ENCODE peak calls at places on chromosomes 12 and 14, in ten cellular contexts. K is fibroblast of lung, H is gastrocnemius medialis, I is lung, M is GM23338, S is left ventricle myocardium inferior, G is lower leg skin, J is psoas muscle, Q is hepatocyte, O is GM13976. A is an unnamed sample.

GRCh38 chr14:37081220-37081619 is 91.2 kb downstream of the SLC25A21 start:
- DNase-seq in I (no peak), M (no peak), O (no peak), H (no peak), G (no peak), J (no peak), K (peak), Q (no peak), S (no peak), A (no peak)

GRCh38 chr14:31964490-31964889 is 112.6 kb upstream of the ARHGAP5 start:
- DNase-seq in J (no peak), G (no peak), Q (no peak), M (no peak), O (no peak), K (no peak), H (no peak), S (no peak), I (no peak), A (no peak)

GRCh38 chr14:45066667-45067066 is 17.2 kb upstream of the PRPF39 start:
- DNase-seq in G (no peak), K (no peak), I (no peak), M (no peak), H (no peak), S (no peak), J (no peak), O (no peak), Q (no peak), A (no peak)

GRCh38 chr12:7396418-7396817 is 47.5 kb downstream of the CD163L1 start:
- DNase-seq in I (no peak), O (no peak), J (no peak), K (no peak), S (no peak), Q (no peak), M (no peak), H (no peak), G (no peak), A (no peak)

GRCh38 chr14:103123634-103124500 is 606 bp downstream of the TNFAIP2 start:
- DNase-seq in I (peak), S (peak), K (no peak), M (peak), H (no peak), Q (peak), O (peak), J (peak), G (peak), A (peak)

GRCh38 chr12:1853716-1854115 is 33.4 kb downstream of the LRTM2 start:
- DNase-seq in Q (no peak), M (no peak), O (no peak), G (peak), H (no peak), K (no peak), S (no peak), J (no peak), I (no peak), A (no peak)

GRCh38 chr12:74547249-74547648 is 9.6 kb downstream of the ATXN7L3B start:
- DNase-seq in S (no peak), H (no peak), G (no peak), M (no peak), O (no peak), Q (no peak), J (no peak), I (no peak), K (no peak), A (no peak)

GRCh38 chr14:71478542-71478941 is 453.7 kb upstream of the RGS6 start:
- DNase-seq in K (peak), Q (no peak), I (no peak), H (no peak), G (no peak), M (no peak), O (peak), S (no peak), J (no peak), A (no peak)

GRCh38 chr14:58574623-58575022 is 63.1 kb upstream of the DACT1 start:
- DNase-seq in S (no peak), G (no peak), K (no peak), Q (no peak), M (peak), H (no peak), I (no peak), J (no peak), O (no peak), A (no peak)

GRCh38 chr14:94673781-94674231 is 61.6 kb downstream of the SERPINA3 start:
- DNase-seq in G (peak), I (no peak), J (no peak), O (no peak), Q (no peak), K (peak), H (no peak), M (no peak), S (no peak), A (no peak)

GRCh38 chr12:2101798-2102197 is 49.0 kb downstream of the CACNA1C start:
- DNase-seq in S (no peak), K (no peak), Q (no peak), J (no peak), H (no peak), M (no peak), I (no peak), O (no peak), G (no peak), A (no peak)

GRCh38 chr14:97379091-97379531 is 581.9 kb downstream of the VRK1 start:
- DNase-seq in M (peak), H (no peak), O (no peak), S (no peak), K (no peak), Q (no peak), G (no peak), I (no peak), J (no peak), A (no peak)

GRCh38 chr14:67270933-67271332 is 29.7 kb downstream of the PALS1 start:
- DNase-seq in I (no peak), G (no peak), J (no peak), Q (no peak), H (no peak), K (no peak), M (no peak), O (no peak), S (no peak), A (no peak)

GRCh38 chr14:96139879-96140278 is 64.8 kb upstream of the BDKRB2 start:
- DNase-seq in S (no peak), M (no peak), H (no peak), O (no peak), K (no peak), G (no peak), J (no peak), Q (no peak), I (no peak), A (no peak)

GRCh38 chr12:118061876-118062791 is 1.2 kb upstream of the WSB2 start:
- DNase-seq in M (peak), S (peak), G (peak), I (peak), H (no peak), J (no peak), O (peak), K (peak), Q (peak), A (no peak)

GRCh38 chr14:54692261-54692861 is 125.4 kb downstream of the SAMD4A start:
- DNase-seq in I (no peak), S (no peak), O (no peak), J (no peak), G (no peak), K (no peak), H (no peak), M (no peak), Q (no peak), A (peak)

GRCh38 chr14:90111895-90112534 is 50.2 kb downstream of the KCNK13 start:
- DNase-seq in I (no peak), S (no peak), Q (no peak), G (no peak), O (no peak), H (no peak), J (no peak), K (peak), M (no peak), A (no peak)

GRCh38 chr14:70871001-70871400 is 36.3 kb upstream of the PCNX1 start:
- DNase-seq in M (no peak), J (no peak), S (no peak), O (no peak), Q (no peak), G (no peak), H (no peak), K (no peak), I (no peak), A (no peak)

GRCh38 chr12:68400231-68400829 is 68.2 kb upstream of the MDM1 start:
- DNase-seq in M (no peak), O (no peak), I (no peak), S (no peak), G (no peak), K (no peak), Q (no peak), H (no peak), J (no peak), A (no peak)

GRCh38 chr14:74246561-74246960 is 7.3 kb downstream of the VSX2 start:
- DNase-seq in Q (no peak), K (no peak), J (no peak), S (no peak), M (no peak), I (no peak), G (no peak), O (no peak), H (no peak), A (no peak)

GRCh38 chr14:74242055-74243042 is 3.1 kb downstream of the VSX2 start:
- DNase-seq in G (no peak), S (no peak), J (no peak), H (no peak), Q (no peak), M (peak), I (no peak), K (peak), O (no peak), A (no peak)

GRCh38 chr14:74243051-74243450 is 3.8 kb downstream of the VSX2 start:
- DNase-seq in H (no peak), Q (no peak), I (no peak), K (no peak), O (no peak), S (no peak), G (no peak), J (no peak), M (no peak), A (no peak)

GRCh38 chr14:74245292-74245691 is 6.0 kb downstream of the VSX2 start:
- DNase-seq in H (no peak), O (no peak), K (no peak), G (no peak), Q (no peak), S (no peak), I (no peak), M (no peak), J (no peak), A (no peak)

GRCh38 chr14:74244115-74244514 is 4.9 kb downstream of the VSX2 start:
- DNase-seq in S (no peak), J (no peak), Q (no peak), H (no peak), G (no peak), O (no peak), K (no peak), I (no peak), M (peak), A (no peak)
- TF ChIP-seq CTCF in S (no peak), J (no peak), Q (no peak), H (no peak), G (no peak), O (no peak), K (no peak), I (no peak), M (peak), A (no peak)

GRCh38 chr14:100711117-100711462 is 15.6 kb upstream of the DLK1 start:
- DNase-seq in M (no peak), S (no peak), G (no peak), H (no peak), J (peak), Q (no peak), K (no peak), O (no peak), I (no peak), A (no peak)

GRCh38 chr14:100710391-100711116 is 16.1 kb upstream of the DLK1 start:
- DNase-seq in Q (no peak), H (no peak), K (no peak), J (no peak), O (no peak), M (no peak), S (no peak), I (no peak), G (no peak), A (no peak)

GRCh38 chr14:100709956-100710284 is 16.8 kb upstream of the DLK1 start:
- DNase-seq in S (no peak), K (no peak), Q (no peak), I (no peak), O (no peak), G (no peak), M (no peak), H (no peak), J (no peak), A (no peak)

GRCh38 chr14:100708349-100709217 is 18.1 kb upstream of the DLK1 start:
- DNase-seq in Q (peak), O (no peak), J (peak), I (peak), S (peak), M (peak), H (no peak), G (no peak), K (peak), A (no peak)

DNA sequence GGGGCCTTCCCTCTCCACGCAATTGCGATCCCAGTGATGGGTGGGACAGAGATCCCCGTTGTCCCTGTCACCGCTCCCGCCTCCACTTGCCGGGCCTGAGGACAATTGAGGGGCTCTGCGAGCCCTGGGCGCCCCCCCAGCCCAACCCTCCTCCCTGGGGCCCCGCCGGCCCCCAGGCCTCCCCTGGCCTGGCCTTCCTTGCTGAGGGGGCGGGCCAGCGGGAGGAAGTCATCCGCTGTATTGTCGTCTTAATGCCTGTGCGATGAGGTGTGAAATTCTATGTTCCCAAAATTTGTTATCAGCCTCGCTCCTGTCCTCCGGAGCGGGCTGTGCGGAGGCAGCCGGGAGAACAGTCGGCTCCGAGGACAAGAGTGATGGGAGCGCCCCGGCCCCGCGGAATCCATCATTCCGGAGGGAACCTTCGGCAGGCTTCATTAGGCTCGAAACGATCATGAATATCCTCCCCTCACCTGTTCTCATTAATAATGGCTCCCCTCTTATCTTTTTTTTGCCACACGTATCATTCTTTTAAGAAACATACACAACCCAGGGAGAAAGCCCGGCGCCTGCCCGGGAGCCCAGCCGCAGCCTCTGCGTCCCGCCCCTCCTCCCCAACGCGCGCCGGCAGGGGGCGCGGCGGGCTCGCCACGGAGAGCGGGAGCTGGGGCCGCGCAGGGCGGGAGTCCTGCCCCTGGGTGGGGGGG is 17.3 kb upstream of the DLK1 start:
- DNase-seq in I (no peak), J (no peak), K (peak), M (peak), S (peak), Q (peak), H (no peak), G (no peak), O (no peak), A (no peak)
- TF ChIP-seq CTCF in I (no peak), J (peak), K (peak), M (no peak), S (peak), Q (peak), H (peak), G (no peak), O (no peak), A (peak)

GRCh38 chr12:129771238-129771637 is 132.6 kb downstream of the TMEM132D start:
- DNase-seq in S (no peak), J (no peak), K (no peak), O (no peak), H (no peak), M (peak), G (no peak), I (no peak), Q (no peak), A (no peak)

GRCh38 chr12:129772463-129773169 is 131.2 kb downstream of the TMEM132D start:
- DNase-seq in K (no peak), M (peak), G (peak), S (no peak), J (no peak), H (no peak), O (no peak), I (no peak), Q (peak), A (no peak)

GRCh38 chr12:129776977-129777667 is 126.7 kb downstream of the TMEM132D start:
- DNase-seq in Q (no peak), J (no peak), H (no peak), K (no peak), G (no peak), O (no peak), M (no peak), S (no peak), I (no peak), A (no peak)

DNA sequence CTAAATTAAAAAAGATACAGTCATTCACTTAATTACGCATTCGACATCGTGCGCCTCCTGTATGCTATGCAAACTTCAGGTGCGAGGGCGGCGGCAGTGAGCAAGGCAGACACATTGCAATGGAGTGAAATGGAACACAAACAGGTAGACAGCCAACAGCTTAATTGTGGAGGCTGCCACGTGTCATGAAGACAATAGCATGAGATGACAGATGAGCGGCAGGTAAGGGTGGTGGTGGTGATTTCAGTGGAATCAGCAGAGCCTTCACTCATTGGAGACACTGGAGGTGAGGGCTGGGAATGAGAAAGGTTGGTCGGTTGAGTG is 130.7 kb downstream of the TMEM132D start:
- DNase-seq in M (no peak), H (no peak), G (peak), S (no peak), O (no peak), K (no peak), J (no peak), Q (no peak), I (no peak), A (no peak)
- TF ChIP-seq CTCF in M (no peak), H (no peak), G (no peak), S (no peak), O (no peak), K (no peak), J (no peak), Q (no peak), I (no peak), A (no peak)

GRCh38 chr12:112555621-112556233 is 137.0 kb downstream of the PTPN11 start:
- DNase-seq in K (no peak), I (no peak), O (no peak), Q (no peak), S (no peak), J (no peak), G (no peak), M (peak), H (no peak), A (no peak)
- TF ChIP-seq CTCF in K (no peak), I (no peak), O (no peak), Q (no peak), S (no peak), J (no peak), G (no peak), M (peak), H (no peak), A (no peak)

GRCh38 chr14:99681832-99682148 is 2.3 kb upstream of the CYP46A1 start:
- DNase-seq in H (no peak), Q (no peak), G (peak), K (no peak), O (no peak), I (no peak), S (no peak), M (no peak), J (no peak), A (no peak)

GRCh38 chr14:99683619-99684355 is at the start of gene CYP46A1:
- DNase-seq in M (peak), O (peak), J (peak), S (peak), H (peak), K (peak), G (peak), Q (peak), I (peak), A (peak)

GRCh38 chr14:99684356-99684952 is 356 bp downstream of the CYP46A1 start:
- DNase-seq in O (no peak), I (no peak), K (no peak), G (no peak), S (no peak), J (no peak), H (no peak), Q (no peak), M (no peak), A (no peak)

GRCh38 chr14:99681101-99681831 is 2.8 kb upstream of the CYP46A1 start:
- DNase-seq in G (no peak), S (no peak), I (no peak), Q (no peak), K (no peak), J (no peak), H (no peak), O (no peak), M (no peak), A (no peak)

DNA sequence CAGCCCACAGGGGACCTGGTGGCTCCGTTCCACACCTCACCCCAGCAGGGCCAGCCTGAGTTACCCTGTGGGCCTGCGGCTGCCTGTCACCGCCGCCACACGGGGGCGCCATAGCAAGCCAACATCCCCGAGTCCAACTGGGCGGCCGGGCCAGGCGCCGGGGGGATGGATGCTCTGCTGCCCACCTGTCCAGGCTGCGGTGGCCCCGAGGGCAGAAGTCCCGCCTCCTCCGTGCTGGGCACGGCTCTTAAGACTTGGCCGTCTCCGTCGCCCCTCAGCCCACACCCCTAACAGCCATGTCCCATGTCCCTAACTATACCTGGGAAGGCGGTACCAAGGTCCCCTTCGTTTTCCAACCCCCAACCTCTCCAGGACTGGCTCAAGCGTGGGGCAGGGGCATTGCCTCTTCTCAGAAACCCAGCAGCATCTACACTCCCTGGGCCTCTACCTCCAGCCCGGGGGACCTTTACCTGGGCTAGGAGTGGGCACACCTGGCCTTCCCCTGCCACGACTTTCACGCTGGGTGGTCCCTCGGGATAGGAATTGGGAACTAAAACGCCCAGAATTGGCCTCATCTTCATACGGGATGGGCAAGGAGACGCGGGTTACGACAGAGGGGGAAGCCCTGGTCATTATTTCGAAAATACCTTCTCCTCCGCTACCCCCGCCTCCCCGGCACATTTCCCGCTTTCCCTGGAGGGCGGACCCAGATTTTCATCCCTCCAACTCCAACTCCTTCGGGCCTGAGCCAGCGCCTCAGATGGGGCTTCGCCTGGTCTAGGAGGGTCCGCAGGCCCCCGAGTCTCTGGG is 1.1 kb upstream of the CYP46A1 start:
- DNase-seq in K (peak), M (peak), I (peak), G (peak), J (peak), H (peak), Q (peak), S (peak), O (peak), A (peak)
- TF ChIP-seq CTCF in K (peak), M (peak), I (peak), G (no peak), J (peak), H (peak), Q (peak), S (peak), O (peak), A (peak)

A was measured in right atrium auricular region.